ENCODE peak calls at places on chromosome 20, in nine cellular contexts. O, S, W, M, B, T, A, J and R are unnamed samples.

GRCh38 chr20:34365765-34366213 is 2.7 kb downstream of the ITCH start:
- DNase-seq in O (no peak), S (no peak), W (no peak), M (no peak), B (no peak), T (no peak), A (no peak), J (no peak), R (no peak)

GRCh38 chr20:34514897-34515483 is 1.2 kb upstream of the DYNLRB1 start:
- DNase-seq in O (no peak), S (no peak), W (no peak), M (peak; percentile 16), B (no peak), T (no peak), A (no peak), J (no peak), R (no peak)

GRCh38 chr20:17059465-17059864 is 167.4 kb upstream of the PCSK2 start:
- DNase-seq in O (no peak), S (no peak), W (no peak), M (no peak), B (no peak), T (no peak), A (peak; percentile 0), J (no peak), R (peak; percentile 8)

GRCh38 chr20:2671977-2672376 is 8.0 kb upstream of the IDH3B start:
- DNase-seq in O (no peak), S (no peak), W (no peak), M (no peak), B (no peak), T (no peak), A (no peak), J (peak; percentile 77), R (no peak)

GRCh38 chr20:36644032-36644712 is 1.8 kb downstream of the SLA2 start:
- DNase-seq in O (peak; percentile 60), S (no peak), W (no peak), M (no peak), B (no peak), T (peak; percentile 41), A (no peak), J (no peak), R (no peak)

GRCh38 chr20:11375368-11375767 is 542.3 kb upstream of the BTBD3 start:
- DNase-seq in O (no peak), S (no peak), W (no peak), M (no peak), B (peak; percentile 11), T (no peak), A (no peak), J (no peak), R (no peak)

GRCh38 chr20:46349742-46350056 is 41.4 kb upstream of the CDH22 start:
- DNase-seq in O (no peak), S (peak; percentile 31), W (no peak), M (no peak), B (no peak), T (no peak), A (no peak), J (no peak), R (no peak)

GRCh38 chr20:32018269-32019155 is 8.3 kb downstream of the CCM2L start:
- DNase-seq in O (peak; percentile 86), S (peak; percentile 90), W (no peak), M (no peak), B (no peak), T (peak; percentile 71), A (no peak), J (peak; percentile 95), R (no peak)

GRCh38 chr20:56865055-56865454 is 235.9 kb downstream of the TFAP2C start:
- DNase-seq in O (no peak), S (no peak), W (no peak), M (peak; percentile 22), B (no peak), T (peak; percentile 22), A (no peak), J (no peak), R (no peak)

GRCh38 chr20:63969851-63970713 is at the start of gene ZNF512B:
- DNase-seq in O (peak; percentile 86), S (peak; percentile 86), W (peak; percentile 55), M (no peak), B (peak; percentile 75), T (peak; percentile 59), A (peak; percentile 35), J (peak; percentile 87), R (no peak)

GRCh38 chr20:63738687-63739128 is 868 bp upstream of the SLC2A4RG start:
- DNase-seq in O (peak; percentile 89), S (peak; percentile 81), W (no peak), M (no peak), B (peak; percentile 20), T (peak; percentile 80), A (peak; percentile 28), J (peak; percentile 82), R (no peak)

GRCh38 chr20:46694484-46694883 is 5.2 kb upstream of the TP53RK start:
- DNase-seq in O (no peak), S (no peak), W (peak; percentile 74), M (no peak), B (peak; percentile 85), T (no peak), A (peak; percentile 18), J (no peak), R (no peak)

GRCh38 chr20:37294262-37294981 is 5.0 kb downstream of the MANBAL start:
- DNase-seq in O (no peak), S (no peak), W (no peak), M (peak; percentile 62), B (no peak), T (no peak), A (no peak), J (no peak), R (no peak)

GRCh38 chr20:47273591-47274235 is 82.8 kb downstream of the ZMYND8 start:
- DNase-seq in O (no peak), S (no peak), W (peak; percentile 50), M (no peak), B (peak; percentile 52), T (no peak), A (no peak), J (no peak), R (no peak)

GRCh38 chr20:10761786-10762185 is 88.0 kb upstream of the JAG1 start:
- DNase-seq in O (no peak), S (no peak), W (peak; percentile 73), M (no peak), B (peak; percentile 75), T (no peak), A (peak; percentile 86), J (no peak), R (peak; percentile 49)

GRCh38 chr20:34479627-34480026 is 36.6 kb upstream of the DYNLRB1 start:
- DNase-seq in O (no peak), S (no peak), W (no peak), M (no peak), B (no peak), T (no peak), A (no peak), J (no peak), R (no peak)

GRCh38 chr20:17895641-17896246 is 72.8 kb downstream of the SNX5 start:
- DNase-seq in O (peak; percentile 90), S (no peak), W (peak; percentile 60), M (no peak), B (peak; percentile 60), T (peak; percentile 58), A (peak; percentile 66), J (peak; percentile 54), R (no peak)

GRCh38 chr20:21513181-21513663 is 642 bp downstream of the NKX2-2 start:
- DNase-seq in O (no peak), S (no peak), W (no peak), M (no peak), B (no peak), T (no peak), A (no peak), J (peak; percentile 47), R (no peak)

GRCh38 chr20:1121439-1121838 is 3.0 kb downstream of the PSMF1 start:
- DNase-seq in O (no peak), S (no peak), W (peak; percentile 12), M (no peak), B (peak; percentile 18), T (no peak), A (no peak), J (no peak), R (no peak)
- H3K4me3 ChIP-seq in O (no peak overlapping the region), S (no peak overlapping the region), W (no peak overlapping the region), M (no peak overlapping the region), B (no peak overlapping the region), T (no peak overlapping the region), A (no peak overlapping the region), J (no peak overlapping the region), R (no peak overlapping the region)

GRCh38 chr20:25076731-25077609 is 5.0 kb downstream of the VSX1 start:
- DNase-seq in O (no peak), S (no peak), W (no peak), M (peak; percentile 10), B (peak; percentile 38), T (peak; percentile 53), A (no peak), J (peak; percentile 49), R (no peak)
- TF ChIP-seq CTCF in O (peak; percentile 11), S (peak; percentile 14), W (peak; percentile 33), M (peak; percentile 29), B (peak; percentile 42), T (peak; percentile 15), A (peak; percentile 30), J (peak; percentile 26), R (peak; percentile 19)

GRCh38 chr20:59938221-59938620 is 1.9 kb downstream of the PPP1R3D start:
- DNase-seq in O (no peak), S (no peak), W (peak; percentile 47), M (peak; percentile 59), B (peak; percentile 15), T (no peak), A (peak; percentile 35), J (no peak), R (no peak)
- H3K4me3 ChIP-seq in O (peak overlapping the region; percentile 87), S (no peak overlapping the region), W (peak overlapping the region; percentile 83), M (peak overlapping the region; percentile 53), B (no peak overlapping the region), T (no peak overlapping the region), A (no peak overlapping the region), J (no peak overlapping the region), R (no peak overlapping the region)

GRCh38 chr20:12970372-12970821 is 38.4 kb upstream of the SPTLC3 start:
- DNase-seq in O (no peak), S (peak; percentile 60), W (peak; percentile 79), M (peak; percentile 20), B (peak; percentile 74), T (peak; percentile 9), A (peak; percentile 63), J (peak; percentile 58), R (peak; percentile 42)
- TF ChIP-seq CTCF in O (peak; percentile 59), S (peak; percentile 82), W (peak; percentile 67), M (peak; percentile 53), B (peak; percentile 59), T (peak; percentile 59), A (peak; percentile 69), J (peak; percentile 78), R (peak; percentile 69)